ENCODE peak calls at places on chromosome 21, in ten cellular contexts. N is left lung, J is NCI-H1105 treated with DMSO at 0.1 percent for 48 hours, A is T1000, W is fibroblast of the aortic adventitia, E is SK-MEL-5, Q is cardiac muscle cell, G is LHCN-M2, O is hippocampal formation, X is AG20443. Y is an unnamed sample.

GRCh38 chr21:37257526-37257966 is 9.6 kb downstream of the VPS26C start:
- DNase-seq in N (peak; percentile 58), J (peak; percentile 70), A (no peak), W (peak; percentile 50), E (no peak), Q (no peak), G (no peak), O (no peak), X (peak; percentile 42), Y (peak; percentile 39)

GRCh38 chr21:15788847-15789548 is 59.2 kb downstream of the USP25 start:
- DNase-seq in N (no peak), J (no peak), A (no peak), W (peak; percentile 35), E (no peak), Q (no peak), G (peak; percentile 69), O (no peak), X (no peak), Y (no peak)

GRCh38 chr21:24045775-24046215 is 1561.5 kb downstream of the MRPL39 start:
- DNase-seq in N (peak; percentile 46), J (no peak), A (peak; percentile 92), W (peak; percentile 78), E (peak; percentile 84), Q (peak; percentile 55), G (no peak), O (peak; percentile 95), X (no peak), Y (peak; percentile 3)

GRCh38 chr21:25974937-25975336 is 195.6 kb downstream of the APP start:
- DNase-seq in N (no peak), J (no peak), A (no peak), W (no peak), E (no peak), Q (no peak), G (no peak), O (no peak), X (no peak), Y (no peak)

GRCh38 chr21:45534591-45535331 is 7.5 kb downstream of the SLC19A1 start:
- DNase-seq in N (peak; percentile 63), J (peak; percentile 7), A (no peak), W (no peak), E (no peak), Q (peak; percentile 90), G (no peak), O (peak; percentile 28), X (no peak), Y (no peak)

GRCh38 chr21:8989883-8990325 is 1531.5 kb upstream of the TPTE start:
- DNase-seq in N (no peak), J (no peak), A (no peak), W (no peak), E (peak; percentile 94), Q (no peak), G (no peak), O (no peak), X (peak; percentile 28), Y (no peak)

GRCh38 chr21:28714795-28715464 is 277.7 kb downstream of the LTN1 start:
- DNase-seq in N (no peak), J (no peak), A (no peak), W (peak; percentile 59), E (no peak), Q (no peak), G (peak; percentile 91), O (no peak), X (no peak), Y (no peak)

GRCh38 chr21:30769724-30770431 is 14.7 kb upstream of the KRTAP21-1 start:
- DNase-seq in N (no peak), J (no peak), A (no peak), W (no peak), E (no peak), Q (no peak), G (no peak), O (no peak), X (no peak), Y (no peak)

GRCh38 chr21:43995521-43996105 is 16.5 kb upstream of the TRAPPC10 start:
- DNase-seq in N (no peak), J (no peak), A (no peak), W (no peak), E (no peak), Q (no peak), G (no peak), O (no peak), X (no peak), Y (no peak)

GRCh38 chr21:43653626-43654025 is 5.7 kb downstream of the HSF2BP start:
- DNase-seq in N (no peak), J (no peak), A (no peak), W (no peak), E (no peak), Q (no peak), G (no peak), O (no peak), X (no peak), Y (no peak)

GRCh38 chr21:33968082-33968997 is 52.7 kb upstream of the ATP5PO start:
- DNase-seq in N (no peak), J (peak; percentile 22), A (no peak), W (peak; percentile 81), E (peak; percentile 61), Q (peak; percentile 42), G (peak; percentile 73), O (no peak), X (peak; percentile 60), Y (peak; percentile 27)

GRCh38 chr21:46667191-46667734 is 31.8 kb downstream of the PRMT2 start:
- DNase-seq in N (no peak), J (peak; percentile 45), A (no peak), W (peak; percentile 25), E (no peak), Q (peak; percentile 18), G (peak; percentile 9), O (no peak), X (peak; percentile 29), Y (peak; percentile 57)

GRCh38 chr21:34743831-34744230 is 75.0 kb downstream of the CLIC6 start:
- DNase-seq in N (peak; percentile 43), J (no peak), A (peak; percentile 69), W (peak; percentile 93), E (no peak), Q (no peak), G (peak; percentile 90), O (no peak), X (peak; percentile 91), Y (no peak)

GRCh38 chr21:18369115-18369514 is 34.5 kb downstream of the TMPRSS15 start:
- DNase-seq in N (no peak), J (peak; percentile 32), A (no peak), W (peak; percentile 4), E (peak; percentile 82), Q (peak; percentile 45), G (peak; percentile 49), O (peak; percentile 36), X (no peak), Y (peak; percentile 42)

Y was measured in HAP-1.